ENCODE peak calls at places on chromosomes 7 and 10, in four cellular contexts. S, K, I and T are unnamed samples.

GRCh38 chr10:73859441-73860049 is 14.8 kb downstream of the CAMK2G start:
- DNase-seq in S (peak), K (no peak), I (peak), T (peak)

GRCh38 chr10:110698340-110698739 is 54.2 kb downstream of the RBM20 start:
- DNase-seq in K (no peak), S (no peak), I (no peak), T (no peak)

GRCh38 chr7:128861957-128862570 is 592 bp upstream of the ATP6V1F start:
- DNase-seq in I (no peak), K (no peak), S (no peak), T (no peak)

GRCh38 chr10:131198843-131199242 is 112.7 kb downstream of the TCERG1L start:
- DNase-seq in K (no peak), I (no peak), S (no peak), T (no peak)

GRCh38 chr10:4243651-4244050 is 458.6 kb upstream of the KLF6 start:
- DNase-seq in K (peak), S (peak), I (peak), T (peak)

GRCh38 chr7:137904826-137905225 is 58.1 kb upstream of the DGKI start:
- DNase-seq in I (no peak), K (no peak), S (no peak), T (peak)

GRCh38 chr7:26485421-26486019 is 193.9 kb downstream of the SNX10 start:
- DNase-seq in K (no peak), I (no peak), S (no peak), T (no peak)

GRCh38 chr7:80907141-80907601 is 11.7 kb downstream of the SEMA3C start:
- DNase-seq in K (no peak), I (no peak), S (no peak), T (no peak)

GRCh38 chr10:125692246-125692931 is 9.4 kb upstream of the TEX36 start:
- DNase-seq in S (no peak), I (no peak), K (no peak), T (no peak)

GRCh38 chr7:110988890-110989501 is 101.9 kb upstream of the LRRN3 start:
- DNase-seq in S (peak), K (no peak), I (no peak), T (peak)

GRCh38 chr10:78925800-78926319 is 142.9 kb upstream of the ZMIZ1 start:
- DNase-seq in I (peak), K (peak), S (peak), T (peak)

GRCh38 chr7:55233001-55233400 is 132.1 kb upstream of the LANCL2 start:
- DNase-seq in K (no peak), I (no peak), S (no peak), T (no peak)

GRCh38 chr7:37942934-37943610 is 22.6 kb downstream of the EPDR1 start:
- DNase-seq in I (peak), K (peak), S (peak), T (peak)